ENCODE peak calls at places on chromosomes 5 and 9, in eight cellular contexts. One of them, this sample, is unnamed.

GRCh38 chr5:66560371-66560770 is 35.8 kb upstream of the MAST4 start:
- DNase-seq in GM12878: no peak
- DNase-seq in K562: no peak
- DNase-seq in SK-N-SH: no peak
- DNase-seq in IMR-90: no peak
- DNase-seq in HepG2: no peak
- DNase-seq in WTC11: no peak
- DNase-seq in A549: no peak
- DNase-seq in this sample: no peak

GRCh38 chr9:132597073-132597775 is 14.8 kb downstream of the BARHL1 start:
- DNase-seq in GM12878: no peak
- DNase-seq in HepG2: no peak
- DNase-seq in A549: no peak
- DNase-seq in SK-N-SH: no peak
- DNase-seq in WTC11: no peak
- DNase-seq in K562: no peak
- DNase-seq in IMR-90: no peak
- DNase-seq in this sample: no peak

GRCh38 chr9:106625259-106625789 is 237.6 kb upstream of the ZNF462 start:
- DNase-seq in WTC11: no peak
- DNase-seq in HepG2: no peak
- DNase-seq in GM12878: no peak
- DNase-seq in SK-N-SH: no peak
- DNase-seq in K562: no peak
- DNase-seq in IMR-90: no peak
- DNase-seq in A549: no peak
- DNase-seq in this sample: no peak

GRCh38 chr9:80074439-80074838 is 502.7 kb downstream of the TLE4 start:
- DNase-seq in K562: no peak
- DNase-seq in A549: no peak
- DNase-seq in GM12878: no peak
- DNase-seq in WTC11: no peak
- DNase-seq in IMR-90: no peak
- DNase-seq in HepG2: no peak
- DNase-seq in SK-N-SH: no peak
- DNase-seq in this sample: no peak

GRCh38 chr9:136338511-136338910 is 11.2 kb downstream of the GPSM1 start:
- DNase-seq in HepG2: no peak
- DNase-seq in IMR-90: no peak
- DNase-seq in WTC11: no peak
- DNase-seq in SK-N-SH: no peak
- DNase-seq in GM12878: no peak
- DNase-seq in A549: no peak
- DNase-seq in K562: no peak
- DNase-seq in this sample: no peak

GRCh38 chr9:93262537-93263310 is 78.8 kb downstream of the WNK2 start:
- DNase-seq in IMR-90: no peak
- DNase-seq in K562: no peak
- DNase-seq in A549: no peak
- DNase-seq in HepG2: no peak
- DNase-seq in GM12878: no peak
- DNase-seq in SK-N-SH: peak
- DNase-seq in WTC11: peak
- DNase-seq in this sample: no peak

GRCh38 chr5:177306674-177307543 is 3.3 kb downstream of the PRELID1 start:
- DNase-seq in HepG2: no peak
- DNase-seq in GM12878: no peak
- DNase-seq in SK-N-SH: no peak
- DNase-seq in WTC11: no peak
- DNase-seq in A549: no peak
- DNase-seq in K562: no peak
- DNase-seq in IMR-90: no peak
- DNase-seq in this sample: no peak

GRCh38 chr5:54545796-54546195 is 28.2 kb downstream of the SNX18 start:
- DNase-seq in K562: no peak
- DNase-seq in GM12878: no peak
- DNase-seq in IMR-90: no peak
- DNase-seq in A549: no peak
- DNase-seq in WTC11: no peak
- DNase-seq in SK-N-SH: no peak
- DNase-seq in HepG2: no peak
- DNase-seq in this sample: no peak

GRCh38 chr9:5644522-5644921 is 15.6 kb downstream of the RIC1 start:
- DNase-seq in A549: no peak
- DNase-seq in HepG2: no peak
- DNase-seq in K562: no peak
- DNase-seq in SK-N-SH: no peak
- DNase-seq in WTC11: no peak
- DNase-seq in IMR-90: peak
- DNase-seq in GM12878: no peak
- DNase-seq in this sample: no peak

GRCh38 chr5:131394128-131394527 is 130.3 kb downstream of the CDC42SE2 start:
- DNase-seq in SK-N-SH: no peak
- DNase-seq in A549: no peak
- DNase-seq in K562: no peak
- DNase-seq in HepG2: no peak
- DNase-seq in IMR-90: peak
- DNase-seq in GM12878: peak
- DNase-seq in WTC11: no peak
- DNase-seq in this sample: no peak

GRCh38 chr9:98791147-98792095 is 4.9 kb downstream of the ANKS6 start:
- DNase-seq in K562: peak
- DNase-seq in A549: peak
- DNase-seq in HepG2: peak
- DNase-seq in WTC11: peak
- DNase-seq in GM12878: no peak
- DNase-seq in IMR-90: peak
- DNase-seq in SK-N-SH: peak
- DNase-seq in this sample: peak

GRCh38 chr5:96483878-96484277 is 50.8 kb upstream of the PCSK1 start:
- DNase-seq in WTC11: peak
- DNase-seq in GM12878: no peak
- DNase-seq in IMR-90: peak
- DNase-seq in SK-N-SH: no peak
- DNase-seq in K562: peak
- DNase-seq in A549: no peak
- DNase-seq in HepG2: peak
- DNase-seq in this sample: no peak

GRCh38 chr9:138112791-138113600 is 235.4 kb downstream of the CACNA1B start:
- DNase-seq in WTC11: no peak
- DNase-seq in K562: no peak
- DNase-seq in GM12878: no peak
- DNase-seq in A549: no peak
- DNase-seq in HepG2: no peak
- DNase-seq in SK-N-SH: no peak
- DNase-seq in IMR-90: no peak
- DNase-seq in this sample: no peak

GRCh38 chr9:75148551-75148950 is 60.2 kb downstream of the OSTF1 start:
- DNase-seq in IMR-90: peak
- DNase-seq in K562: no peak
- DNase-seq in GM12878: no peak
- DNase-seq in WTC11: no peak
- DNase-seq in A549: no peak
- DNase-seq in SK-N-SH: no peak
- DNase-seq in HepG2: no peak
- DNase-seq in this sample: no peak

GRCh38 chr5:113480243-113480642 is 8.0 kb downstream of the MCC start:
- DNase-seq in WTC11: no peak
- DNase-seq in SK-N-SH: no peak
- DNase-seq in A549: no peak
- DNase-seq in HepG2: no peak
- DNase-seq in IMR-90: no peak
- DNase-seq in GM12878: no peak
- DNase-seq in K562: no peak
- DNase-seq in this sample: no peak

GRCh38 chr9:116653580-116654355 is 33.3 kb upstream of the TRIM32 start:
- DNase-seq in HepG2: peak
- DNase-seq in A549: no peak
- DNase-seq in SK-N-SH: no peak
- DNase-seq in IMR-90: no peak
- DNase-seq in GM12878: no peak
- DNase-seq in WTC11: no peak
- DNase-seq in K562: no peak
- DNase-seq in this sample: no peak

GRCh38 chr5:134086943-134087305 is 27.6 kb upstream of the TCF7 start:
- DNase-seq in K562: no peak
- DNase-seq in WTC11: no peak
- DNase-seq in IMR-90: no peak
- DNase-seq in A549: no peak
- DNase-seq in GM12878: no peak
- DNase-seq in HepG2: no peak
- DNase-seq in SK-N-SH: no peak
- DNase-seq in this sample: no peak

GRCh38 chr5:77993799-77994318 is 217.7 kb upstream of the TBCA start:
- DNase-seq in IMR-90: no peak
- DNase-seq in A549: no peak
- DNase-seq in GM12878: no peak
- DNase-seq in K562: no peak
- DNase-seq in WTC11: no peak
- DNase-seq in HepG2: no peak
- DNase-seq in SK-N-SH: no peak
- DNase-seq in this sample: no peak

GRCh38 chr9:91245432-91246313 is 116.0 kb downstream of the AUH start:
- DNase-seq in K562: peak
- DNase-seq in HepG2: no peak
- DNase-seq in GM12878: no peak
- DNase-seq in A549: peak
- DNase-seq in IMR-90: peak
- DNase-seq in SK-N-SH: no peak
- DNase-seq in WTC11: no peak
- DNase-seq in this sample: no peak

GRCh38 chr5:140557136-140557805 is at the start of gene SRA1:
- DNase-seq in WTC11: peak
- DNase-seq in HepG2: peak
- DNase-seq in K562: peak
- DNase-seq in A549: peak
- DNase-seq in IMR-90: peak
- DNase-seq in GM12878: peak
- DNase-seq in SK-N-SH: peak
- DNase-seq in this sample: peak

GRCh38 chr5:109833946-109834345 is 144.2 kb downstream of the MAN2A1 start:
- DNase-seq in IMR-90: peak
- DNase-seq in K562: no peak
- DNase-seq in SK-N-SH: no peak
- DNase-seq in HepG2: no peak
- DNase-seq in GM12878: no peak
- DNase-seq in A549: no peak
- DNase-seq in WTC11: no peak
- DNase-seq in this sample: no peak

GRCh38 chr9:17140418-17140817 is 5.6 kb downstream of the CNTLN start:
- DNase-seq in HepG2: no peak
- DNase-seq in GM12878: no peak
- DNase-seq in IMR-90: no peak
- DNase-seq in K562: no peak
- DNase-seq in WTC11: no peak
- DNase-seq in SK-N-SH: no peak
- DNase-seq in A549: no peak
- DNase-seq in this sample: no peak
- TF ChIP-seq USF2 in HepG2: no peak
- TF ChIP-seq USF2 in GM12878: no peak
- TF ChIP-seq USF2 in IMR-90: no peak
- TF ChIP-seq USF2 in K562: no peak
- TF ChIP-seq USF2 in WTC11: no peak
- TF ChIP-seq USF2 in SK-N-SH: no peak
- TF ChIP-seq USF2 in A549: no peak
- TF ChIP-seq USF2 in this sample: no peak

DNA sequence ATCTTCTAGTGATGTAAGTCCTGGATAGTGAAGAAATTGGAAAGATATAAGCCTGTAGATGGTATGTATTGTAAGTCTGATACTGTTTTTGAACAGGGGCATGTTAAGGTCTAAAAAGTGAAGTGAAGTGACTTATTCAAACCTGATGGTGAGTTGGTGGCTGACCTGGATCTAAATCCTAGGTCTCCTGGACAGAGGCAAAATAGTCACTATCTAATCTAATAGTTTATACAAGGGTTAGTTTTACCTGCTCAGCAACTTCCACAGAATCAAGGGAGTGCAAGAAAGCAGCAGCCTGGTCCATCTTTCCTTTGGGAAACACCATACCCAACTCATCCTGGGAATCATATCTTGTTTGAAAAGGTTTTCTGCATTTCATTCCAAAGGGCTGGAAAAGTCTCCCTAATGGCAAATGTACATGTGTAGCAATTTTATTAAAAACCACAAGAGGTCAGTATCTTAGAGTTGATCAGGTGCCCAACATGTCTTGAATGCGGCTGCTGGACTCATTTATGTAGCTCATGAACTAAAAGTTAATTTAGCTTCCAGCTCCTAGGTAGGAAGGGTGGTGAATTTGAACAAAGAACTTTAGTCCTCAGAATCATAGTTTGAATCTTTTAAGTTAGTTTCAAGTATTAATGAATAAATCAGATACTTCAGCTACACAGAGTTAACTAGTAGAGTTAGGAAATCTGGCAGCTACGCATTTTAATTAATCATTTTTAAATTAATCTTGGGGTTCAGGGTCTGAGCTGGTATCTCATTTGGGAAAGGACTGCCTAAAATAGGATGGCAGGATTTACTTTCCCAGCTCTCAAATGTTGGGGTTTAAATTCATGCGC is 26.0 kb downstream of the SKP2 start:
- DNase-seq in HepG2: peak
- DNase-seq in IMR-90: peak
- DNase-seq in A549: peak
- DNase-seq in SK-N-SH: peak
- DNase-seq in K562: peak
- DNase-seq in WTC11: no peak
- DNase-seq in GM12878: no peak
- DNase-seq in this sample: no peak
- TF ChIP-seq USF2 in HepG2: no peak
- TF ChIP-seq USF2 in IMR-90: no peak
- TF ChIP-seq USF2 in A549: no peak
- TF ChIP-seq USF2 in SK-N-SH: no peak
- TF ChIP-seq USF2 in K562: no peak
- TF ChIP-seq USF2 in WTC11: no peak
- TF ChIP-seq USF2 in GM12878: no peak
- TF ChIP-seq USF2 in this sample: no peak

GRCh38 chr5:64166201-64166959 is 737 bp downstream of the RNF180 start:
- DNase-seq in IMR-90: no peak
- DNase-seq in HepG2: no peak
- DNase-seq in K562: no peak
- DNase-seq in A549: peak
- DNase-seq in SK-N-SH: no peak
- DNase-seq in GM12878: no peak
- DNase-seq in WTC11: no peak
- DNase-seq in this sample: no peak
- TF ChIP-seq USF2 in IMR-90: no peak
- TF ChIP-seq USF2 in HepG2: no peak
- TF ChIP-seq USF2 in K562: no peak
- TF ChIP-seq USF2 in A549: no peak
- TF ChIP-seq USF2 in SK-N-SH: no peak
- TF ChIP-seq USF2 in GM12878: no peak
- TF ChIP-seq USF2 in WTC11: no peak
- TF ChIP-seq USF2 in this sample: no peak

DNA sequence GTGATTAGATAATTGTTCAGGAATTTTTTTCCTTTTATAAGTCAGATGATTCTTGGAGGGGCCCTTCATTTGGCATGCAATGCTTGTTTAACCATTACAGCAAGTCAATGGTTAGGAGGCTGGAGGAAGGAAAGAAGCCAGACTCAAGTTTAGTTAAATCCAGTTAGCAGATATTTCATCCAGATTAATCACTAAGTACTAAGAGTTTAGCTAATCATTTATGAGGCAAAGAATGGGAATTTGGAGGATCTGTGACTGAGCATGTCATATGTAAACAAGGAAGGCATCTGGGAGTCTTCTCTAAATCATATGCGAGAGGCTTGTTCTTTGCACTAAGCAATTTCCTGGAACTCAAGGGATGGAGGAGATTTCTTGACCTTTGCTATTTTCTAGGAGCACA is 145.3 kb upstream of the SGCD start:
- DNase-seq in SK-N-SH: no peak
- DNase-seq in A549: peak
- DNase-seq in WTC11: no peak
- DNase-seq in HepG2: no peak
- DNase-seq in K562: no peak
- DNase-seq in IMR-90: peak
- DNase-seq in GM12878: no peak
- DNase-seq in this sample: no peak
- TF ChIP-seq USF2 in SK-N-SH: no peak
- TF ChIP-seq USF2 in A549: no peak
- TF ChIP-seq USF2 in WTC11: no peak
- TF ChIP-seq USF2 in HepG2: no peak
- TF ChIP-seq USF2 in K562: no peak
- TF ChIP-seq USF2 in IMR-90: no peak
- TF ChIP-seq USF2 in GM12878: no peak
- TF ChIP-seq USF2 in this sample: no peak